ENCODE peak calls at places on chromosome 5, in seven cellular contexts. B is NT2/D1; T is AG04450; R is AG09309; X is epithelial cell of proximal tubule; U is effector memory CD4-positive, alpha-beta T cell; H is vagina. O is an unnamed sample.

GRCh38 chr5:41747291-41747690 is 122.9 kb downstream of the OXCT1 start:
- DNase-seq in B (no peak), T (no peak), R (no peak), X (no peak), U (no peak), H (no peak), O (peak)

GRCh38 chr5:34813473-34813872 is 25.5 kb upstream of the TTC23L start:
- DNase-seq in B (no peak), T (no peak), R (no peak), X (no peak), U (no peak), H (no peak), O (no peak)

GRCh38 chr5:82813951-82814350 is 263.2 kb downstream of the TMEM167A start:
- DNase-seq in B (no peak), T (no peak), R (no peak), X (no peak), U (no peak), H (no peak), O (no peak)

GRCh38 chr5:73116506-73116905 is 3.9 kb upstream of the TMEM171 start:
- DNase-seq in B (no peak), T (no peak), R (no peak), X (no peak), U (no peak), H (no peak), O (no peak)

GRCh38 chr5:31100047-31100575 is 93.4 kb upstream of the CDH6 start:
- DNase-seq in B (no peak), T (no peak), R (no peak), X (no peak), U (no peak), H (no peak), O (no peak)

GRCh38 chr5:137589185-137589584 is 90.1 kb upstream of the SPOCK1 start:
- DNase-seq in B (no peak), T (no peak), R (no peak), X (no peak), U (no peak), H (no peak), O (no peak)

GRCh38 chr5:1104327-1105006 is 7.4 kb downstream of the SLC12A7 start:
- DNase-seq in B (no peak), T (no peak), R (no peak), X (no peak), U (peak), H (no peak), O (no peak)

GRCh38 chr5:173639-174600 is 17.4 kb upstream of the LRRC14B start:
- DNase-seq in B (no peak), T (no peak), R (no peak), X (no peak), U (no peak), H (no peak), O (no peak)

GRCh38 chr5:64806537-64806936 is 37.8 kb downstream of the CWC27 start:
- DNase-seq in B (no peak), T (no peak), R (no peak), X (no peak), U (no peak), H (no peak), O (no peak)

GRCh38 chr5:2180456-2180855 is 297.7 kb upstream of the IRX4 start:
- DNase-seq in B (no peak), T (no peak), R (no peak), X (no peak), U (no peak), H (no peak), O (no peak)

GRCh38 chr5:180831139-180832080 is 28.8 kb upstream of the MGAT1 start:
- DNase-seq in B (no peak), T (peak), R (no peak), X (no peak), U (peak), H (no peak), O (peak)

GRCh38 chr5:180829711-180830110 is 27.1 kb upstream of the MGAT1 start:
- DNase-seq in B (no peak), T (no peak), R (no peak), X (no peak), U (no peak), H (no peak), O (no peak)

GRCh38 chr5:180830253-180831138 is 27.9 kb upstream of the MGAT1 start:
- DNase-seq in B (no peak), T (no peak), R (no peak), X (no peak), U (peak), H (no peak), O (no peak)

DNA sequence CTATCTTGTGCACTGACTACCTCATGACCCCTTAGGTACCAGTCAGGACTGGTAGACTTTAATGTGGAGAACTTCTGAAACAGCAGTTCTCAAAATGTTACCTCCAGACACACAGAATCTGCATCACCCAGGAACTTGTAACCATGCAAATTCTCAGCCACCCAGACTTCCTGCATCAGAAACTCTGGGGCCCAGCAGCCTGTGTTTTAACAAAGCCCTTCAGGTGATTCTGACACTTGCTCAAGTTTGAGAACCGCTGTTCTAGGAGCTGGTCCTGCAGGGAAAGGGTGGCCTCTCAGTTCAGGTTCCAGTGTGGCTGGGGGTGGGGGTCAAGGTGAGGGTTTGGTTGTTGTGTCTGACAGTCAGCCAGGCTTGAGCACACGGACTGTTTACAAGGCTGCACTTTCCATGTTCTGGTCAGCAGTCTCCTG is 28.4 kb downstream of the ZFP62 start:
- DNase-seq in B (no peak), T (no peak), R (no peak), X (no peak), U (no peak), H (no peak), O (no peak)
- H3K4me3 ChIP-seq in B (no peak), T (peak), R (no peak), X (peak), U (peak), H (peak), O (no peak)

DNA sequence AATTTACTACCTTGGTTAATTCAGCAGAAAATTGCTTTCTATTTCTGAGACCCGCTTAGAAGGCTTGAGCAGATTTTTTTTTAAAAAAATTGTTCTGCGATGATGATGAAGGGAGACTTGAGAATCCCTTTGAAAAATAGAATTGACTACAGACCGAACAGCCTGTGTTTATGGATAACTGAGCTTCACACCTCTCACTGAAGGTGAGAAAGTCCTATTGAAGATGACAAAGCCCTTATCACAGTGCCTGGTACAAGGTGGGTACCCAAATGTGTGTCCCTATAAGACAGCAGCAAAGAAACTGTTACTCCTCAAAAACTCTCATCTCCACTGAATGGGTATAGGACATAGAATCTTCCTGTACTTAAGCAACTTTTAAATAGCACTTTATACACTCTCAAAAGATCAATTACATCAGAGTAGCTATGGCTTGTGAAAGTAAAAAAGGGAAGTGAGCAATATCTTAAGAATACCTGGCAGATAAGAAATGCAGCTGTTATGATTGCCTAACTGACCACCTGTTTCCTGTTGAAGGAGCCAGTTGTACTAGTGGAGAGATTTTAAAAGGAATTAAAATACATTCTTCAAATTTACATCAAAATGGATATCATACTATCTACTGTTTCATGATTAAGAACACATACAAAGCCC is 419.7 kb downstream of the CHSY3 start:
- DNase-seq in B (no peak), T (no peak), R (peak), X (no peak), U (no peak), H (no peak), O (no peak)
- H3K4me3 ChIP-seq in B (no peak), T (no peak), R (no peak), X (no peak), U (no peak), H (no peak), O (no peak)

DNA sequence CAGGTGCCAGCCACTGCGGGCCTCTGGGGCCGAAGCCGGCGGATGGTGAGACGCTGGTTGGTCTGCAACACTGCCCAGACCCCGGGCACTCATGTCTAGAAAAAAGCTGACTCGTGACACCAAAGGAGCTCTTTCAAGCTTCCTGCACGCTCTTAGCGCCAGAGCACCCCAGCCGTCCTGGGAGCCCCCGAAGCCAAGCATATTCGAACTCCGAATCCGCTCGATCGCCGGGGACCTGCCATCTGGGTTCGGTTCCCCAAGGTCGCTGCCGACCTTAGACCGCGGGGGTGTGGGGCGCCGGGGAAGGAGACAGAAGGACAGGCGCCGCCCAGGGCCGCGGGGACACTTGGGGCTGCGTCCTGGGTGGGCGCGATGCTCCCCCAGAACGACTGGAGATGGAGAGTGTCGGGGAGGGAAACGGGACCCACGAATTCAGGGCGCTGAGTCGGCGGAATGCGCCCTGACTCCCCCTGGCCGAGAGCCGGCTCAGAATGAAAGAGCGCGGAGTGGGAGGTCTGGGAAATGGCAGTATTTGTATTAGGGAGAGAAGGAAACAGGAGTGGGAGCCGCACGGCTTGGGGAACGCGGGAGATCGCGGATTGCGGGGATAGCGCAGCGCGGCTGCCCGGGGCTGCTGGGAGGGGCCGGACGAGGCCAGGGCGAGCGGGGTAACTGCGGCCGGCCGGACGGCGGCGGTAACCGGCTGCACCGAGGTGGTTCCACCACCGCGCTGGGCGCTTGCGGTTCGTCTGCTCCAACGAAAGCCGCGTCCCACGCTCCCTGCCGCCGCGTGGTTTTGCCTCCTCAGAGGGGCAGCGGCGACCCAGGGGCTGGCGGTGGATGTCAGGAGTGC is 20.1 kb upstream of the MARCHF6 start:
- DNase-seq in B (no peak), T (no peak), R (no peak), X (no peak), U (no peak), H (no peak), O (no peak)
- H3K4me3 ChIP-seq in B (peak), T (peak), R (peak), X (peak), U (peak), H (peak), O (peak)

DNA sequence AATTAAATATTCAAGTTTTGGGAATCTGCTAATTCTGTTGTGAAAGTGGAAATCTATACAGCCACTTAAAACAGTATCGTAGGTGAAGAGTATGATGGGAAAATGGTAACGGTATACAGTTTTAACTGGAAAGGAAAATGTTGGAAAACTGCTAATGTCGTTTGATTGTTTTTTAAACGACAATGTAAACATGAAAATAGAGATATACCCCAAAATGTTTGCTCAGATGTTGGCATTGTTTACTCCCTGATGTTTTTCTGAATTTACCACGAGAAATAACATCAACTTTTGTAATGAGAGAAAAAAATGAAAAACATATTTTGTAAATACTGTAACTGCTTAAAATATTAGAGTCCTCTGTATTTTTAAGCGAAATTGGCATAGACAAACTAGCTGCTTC is 2.7 kb downstream of the MATR3 start:
- DNase-seq in B (no peak), T (no peak), R (no peak), X (no peak), U (no peak), H (no peak), O (no peak)
- H3K4me3 ChIP-seq in B (no peak), T (peak), R (no peak), X (no peak), U (no peak), H (no peak), O (no peak)

GRCh38 chr5:65925601-65926275 is 637 bp upstream of the ERBIN start:
- DNase-seq in B (peak), T (peak), R (peak), X (no peak), U (peak), H (no peak), O (peak)
- H3K4me3 ChIP-seq in B (peak), T (peak), R (peak), X (peak), U (peak), H (peak), O (peak)